ENCODE peak calls at places on chromosomes 7 and 10, in seven cellular contexts. One of them, this sample, is unnamed.

GRCh38 chr7:7681191-7681935 is 37.0 kb downstream of the RPA3 start:
- DNase-seq in endodermal cell: peak
- DNase-seq in IMR-90: peak
- DNase-seq in HCT116: peak
- DNase-seq in neural progenitor cell: peak
- DNase-seq in mammary epithelial cell: peak
- DNase-seq in astrocyte: peak
- DNase-seq in this sample: peak

GRCh38 chr7:151426486-151426905 is 13.4 kb downstream of the CRYGN start:
- DNase-seq in mammary epithelial cell: peak
- DNase-seq in HCT116: peak
- DNase-seq in neural progenitor cell: no peak
- DNase-seq in endodermal cell: no peak
- DNase-seq in astrocyte: peak
- DNase-seq in IMR-90: peak
- DNase-seq in this sample: peak

GRCh38 chr7:51067757-51068156 is 248.9 kb downstream of the COBL start:
- DNase-seq in IMR-90: peak
- DNase-seq in HCT116: peak
- DNase-seq in mammary epithelial cell: peak
- DNase-seq in astrocyte: peak
- DNase-seq in endodermal cell: peak
- DNase-seq in neural progenitor cell: peak
- DNase-seq in this sample: peak

GRCh38 chr7:130144632-130145171 is 60.5 kb downstream of the TMEM209 start:
- DNase-seq in IMR-90: peak
- DNase-seq in mammary epithelial cell: peak
- DNase-seq in endodermal cell: no peak
- DNase-seq in astrocyte: peak
- DNase-seq in neural progenitor cell: no peak
- DNase-seq in HCT116: peak
- DNase-seq in this sample: peak

GRCh38 chr10:79407397-79407796 is 38.0 kb downstream of the ZCCHC24 start:
- DNase-seq in neural progenitor cell: no peak
- DNase-seq in HCT116: no peak
- DNase-seq in endodermal cell: peak
- DNase-seq in astrocyte: no peak
- DNase-seq in mammary epithelial cell: no peak
- DNase-seq in IMR-90: no peak
- DNase-seq in this sample: no peak

GRCh38 chr10:90462761-90463160 is 395.1 kb downstream of the HTR7 start:
- DNase-seq in neural progenitor cell: no peak
- DNase-seq in mammary epithelial cell: no peak
- DNase-seq in astrocyte: no peak
- DNase-seq in endodermal cell: no peak
- DNase-seq in IMR-90: peak
- DNase-seq in HCT116: no peak
- DNase-seq in this sample: peak

GRCh38 chr7:86978804-86979506 is 80.5 kb downstream of the ELAPOR2 start:
- DNase-seq in endodermal cell: no peak
- DNase-seq in astrocyte: no peak
- DNase-seq in IMR-90: no peak
- DNase-seq in HCT116: no peak
- DNase-seq in mammary epithelial cell: no peak
- DNase-seq in neural progenitor cell: no peak
- DNase-seq in this sample: no peak

GRCh38 chr7:92691578-92691977 is 101.4 kb upstream of the FAM133B start:
- DNase-seq in HCT116: peak
- DNase-seq in IMR-90: peak
- DNase-seq in neural progenitor cell: peak
- DNase-seq in endodermal cell: no peak
- DNase-seq in mammary epithelial cell: peak
- DNase-seq in astrocyte: peak
- DNase-seq in this sample: peak

GRCh38 chr7:107090452-107090851 is 45.9 kb downstream of the PRKAR2B start:
- DNase-seq in endodermal cell: peak
- DNase-seq in IMR-90: no peak
- DNase-seq in neural progenitor cell: no peak
- DNase-seq in astrocyte: no peak
- DNase-seq in mammary epithelial cell: no peak
- DNase-seq in HCT116: no peak
- DNase-seq in this sample: no peak

GRCh38 chr7:83872501-83872900 is 223.6 kb upstream of the SEMA3E start:
- DNase-seq in astrocyte: no peak
- DNase-seq in mammary epithelial cell: peak
- DNase-seq in endodermal cell: no peak
- DNase-seq in neural progenitor cell: no peak
- DNase-seq in IMR-90: no peak
- DNase-seq in HCT116: no peak
- DNase-seq in this sample: no peak

GRCh38 chr10:112721080-112721698 is 228.9 kb upstream of the TCF7L2 start:
- DNase-seq in astrocyte: no peak
- DNase-seq in endodermal cell: no peak
- DNase-seq in mammary epithelial cell: no peak
- DNase-seq in HCT116: peak
- DNase-seq in IMR-90: peak
- DNase-seq in neural progenitor cell: peak
- DNase-seq in this sample: peak

GRCh38 chr7:71633571-71634008 is 501.6 kb downstream of the GALNT17 start:
- DNase-seq in HCT116: no peak
- DNase-seq in endodermal cell: peak
- DNase-seq in astrocyte: peak
- DNase-seq in neural progenitor cell: peak
- DNase-seq in IMR-90: peak
- DNase-seq in mammary epithelial cell: peak
- DNase-seq in this sample: peak

GRCh38 chr10:124048371-124049290 is 44.8 kb downstream of the CHST15 start:
- DNase-seq in astrocyte: no peak
- DNase-seq in HCT116: no peak
- DNase-seq in mammary epithelial cell: no peak
- DNase-seq in endodermal cell: no peak
- DNase-seq in neural progenitor cell: no peak
- DNase-seq in IMR-90: no peak
- DNase-seq in this sample: no peak

GRCh38 chr10:53573498-53573897 is 800.9 kb upstream of the MBL2 start:
- DNase-seq in neural progenitor cell: no peak
- DNase-seq in IMR-90: no peak
- DNase-seq in mammary epithelial cell: no peak
- DNase-seq in astrocyte: no peak
- DNase-seq in HCT116: no peak
- DNase-seq in endodermal cell: no peak
- DNase-seq in this sample: no peak

GRCh38 chr10:49539320-49539885 is 482 bp upstream of the ERCC6 start:
- DNase-seq in HCT116: peak
- DNase-seq in mammary epithelial cell: peak
- DNase-seq in endodermal cell: peak
- DNase-seq in astrocyte: peak
- DNase-seq in IMR-90: peak
- DNase-seq in neural progenitor cell: peak
- DNase-seq in this sample: peak

GRCh38 chr10:86258940-86259339 is 107.7 kb downstream of the GRID1 start:
- DNase-seq in IMR-90: no peak
- DNase-seq in neural progenitor cell: no peak
- DNase-seq in HCT116: no peak
- DNase-seq in mammary epithelial cell: no peak
- DNase-seq in astrocyte: no peak
- DNase-seq in endodermal cell: peak
- DNase-seq in this sample: no peak

GRCh38 chr7:131328387-131329175 is 905 bp downstream of the MKLN1 start:
- DNase-seq in neural progenitor cell: no peak
- DNase-seq in HCT116: no peak
- DNase-seq in endodermal cell: no peak
- DNase-seq in astrocyte: peak
- DNase-seq in IMR-90: peak
- DNase-seq in mammary epithelial cell: peak
- DNase-seq in this sample: peak

GRCh38 chr7:152871005-152871677 is 111.6 kb downstream of the ACTR3B start:
- DNase-seq in astrocyte: no peak
- DNase-seq in endodermal cell: peak
- DNase-seq in mammary epithelial cell: no peak
- DNase-seq in HCT116: no peak
- DNase-seq in IMR-90: no peak
- DNase-seq in neural progenitor cell: no peak
- DNase-seq in this sample: no peak

GRCh38 chr7:14210075-14210474 is 220.6 kb upstream of the ETV1 start:
- DNase-seq in mammary epithelial cell: no peak
- DNase-seq in HCT116: no peak
- DNase-seq in IMR-90: no peak
- DNase-seq in astrocyte: no peak
- DNase-seq in endodermal cell: no peak
- DNase-seq in neural progenitor cell: peak
- DNase-seq in this sample: no peak

GRCh38 chr7:155840262-155840885 is 28.1 kb upstream of the SHH start:
- DNase-seq in HCT116: no peak
- DNase-seq in endodermal cell: no peak
- DNase-seq in IMR-90: no peak
- DNase-seq in neural progenitor cell: no peak
- DNase-seq in astrocyte: no peak
- DNase-seq in mammary epithelial cell: no peak
- DNase-seq in this sample: no peak

DNA sequence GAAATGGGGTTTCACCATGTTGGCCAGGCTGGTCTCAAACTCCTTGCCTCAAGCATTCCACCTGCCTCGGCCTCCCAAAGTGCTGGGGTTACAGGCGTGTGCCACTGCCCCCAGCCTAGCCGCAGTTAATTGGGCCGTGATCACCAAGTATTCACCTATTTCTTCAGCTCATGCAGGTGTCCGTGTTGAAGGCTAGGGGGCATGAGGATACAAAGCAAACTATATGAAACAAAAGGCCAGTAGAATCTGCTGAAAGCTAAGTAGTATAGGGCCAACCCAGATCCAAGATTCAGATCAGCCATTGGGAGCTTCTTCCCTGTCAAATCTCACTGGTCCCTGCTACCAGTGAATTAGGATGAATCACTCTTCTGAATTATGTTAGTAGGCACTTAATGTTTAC is 73.4 kb downstream of the LRRC4 start:
- DNase-seq in mammary epithelial cell: no peak
- DNase-seq in neural progenitor cell: no peak
- DNase-seq in HCT116: no peak
- DNase-seq in astrocyte: no peak
- DNase-seq in IMR-90: no peak
- DNase-seq in endodermal cell: no peak
- DNase-seq in this sample: no peak
- TF ChIP-seq CTCF in mammary epithelial cell: no peak
- TF ChIP-seq CTCF in neural progenitor cell: no peak
- TF ChIP-seq CTCF in HCT116: no peak
- TF ChIP-seq CTCF in astrocyte: no peak
- TF ChIP-seq CTCF in IMR-90: no peak
- TF ChIP-seq CTCF in endodermal cell: peak
- TF ChIP-seq CTCF in this sample: no peak

GRCh38 chr7:141557360-141557759 is 6.2 kb downstream of the AGK start:
- DNase-seq in astrocyte: no peak
- DNase-seq in IMR-90: no peak
- DNase-seq in endodermal cell: no peak
- DNase-seq in mammary epithelial cell: no peak
- DNase-seq in HCT116: no peak
- DNase-seq in neural progenitor cell: no peak
- DNase-seq in this sample: no peak
- H3K9ac ChIP-seq in astrocyte: no peak
- H3K9ac ChIP-seq in IMR-90: no peak
- H3K9ac ChIP-seq in endodermal cell: no peak
- H3K9ac ChIP-seq in mammary epithelial cell: no peak
- H3K9ac ChIP-seq in HCT116: no peak
- H3K9ac ChIP-seq in neural progenitor cell: no peak
- H3K9ac ChIP-seq in this sample: no peak

GRCh38 chr10:37976880-37977203 is 395 bp upstream of the ZNF25 start:
- DNase-seq in endodermal cell: no peak
- DNase-seq in HCT116: no peak
- DNase-seq in IMR-90: no peak
- DNase-seq in mammary epithelial cell: no peak
- DNase-seq in astrocyte: no peak
- DNase-seq in neural progenitor cell: no peak
- DNase-seq in this sample: no peak
- TF ChIP-seq CTCF in endodermal cell: peak
- TF ChIP-seq CTCF in HCT116: no peak
- TF ChIP-seq CTCF in IMR-90: no peak
- TF ChIP-seq CTCF in mammary epithelial cell: no peak
- TF ChIP-seq CTCF in astrocyte: no peak
- TF ChIP-seq CTCF in neural progenitor cell: no peak
- TF ChIP-seq CTCF in this sample: no peak

DNA sequence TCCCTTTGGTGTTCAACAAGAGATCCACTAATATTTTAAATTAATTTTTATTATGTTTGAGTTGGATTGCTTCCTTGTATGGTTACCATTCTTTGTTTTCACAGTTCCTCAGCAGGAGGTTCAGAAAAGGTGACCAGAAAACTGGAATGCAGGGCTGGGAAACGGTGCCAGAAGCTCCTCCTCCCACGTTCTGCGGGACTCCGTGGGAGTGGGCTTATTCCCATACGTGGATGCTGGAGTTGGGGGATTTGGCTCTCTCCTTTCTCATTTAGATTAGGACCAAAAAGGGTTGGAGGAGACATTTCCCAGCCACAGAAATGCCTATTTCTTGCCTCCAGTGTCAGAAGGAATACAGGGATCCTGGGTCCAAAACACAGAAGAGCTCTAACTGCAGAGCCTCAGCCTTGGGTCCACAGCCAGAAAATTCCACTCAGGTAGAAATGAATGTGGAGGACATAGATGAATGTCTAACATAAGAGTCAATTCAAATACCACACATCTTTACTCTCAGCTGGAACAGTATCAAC is 56.0 kb downstream of the SORBS1 start:
- DNase-seq in mammary epithelial cell: no peak
- DNase-seq in IMR-90: no peak
- DNase-seq in HCT116: no peak
- DNase-seq in neural progenitor cell: no peak
- DNase-seq in astrocyte: no peak
- DNase-seq in endodermal cell: no peak
- DNase-seq in this sample: no peak
- H3K9ac ChIP-seq in mammary epithelial cell: no peak
- H3K9ac ChIP-seq in IMR-90: no peak
- H3K9ac ChIP-seq in HCT116: no peak
- H3K9ac ChIP-seq in neural progenitor cell: no peak
- H3K9ac ChIP-seq in astrocyte: no peak
- H3K9ac ChIP-seq in endodermal cell: no peak
- H3K9ac ChIP-seq in this sample: no peak

GRCh38 chr10:99659031-99659867 is at the start of gene ENTPD7:
- DNase-seq in HCT116: peak
- DNase-seq in astrocyte: peak
- DNase-seq in endodermal cell: peak
- DNase-seq in neural progenitor cell: peak
- DNase-seq in IMR-90: peak
- DNase-seq in mammary epithelial cell: peak
- DNase-seq in this sample: peak
- TF ChIP-seq CTCF in HCT116: no peak
- TF ChIP-seq CTCF in astrocyte: no peak
- TF ChIP-seq CTCF in endodermal cell: peak
- TF ChIP-seq CTCF in neural progenitor cell: peak
- TF ChIP-seq CTCF in IMR-90: peak
- TF ChIP-seq CTCF in mammary epithelial cell: no peak
- TF ChIP-seq CTCF in this sample: peak

This sample was measured in fibroblast of lung.